ENCODE peak calls at places on chromosomes 2 and 18, in four cellular contexts. One of them, this sample, is unnamed. For H3K27me3, the result is how much of the 10 kb centered on the place peaks cover.

GRCh38 chr18:59660976-59661743 is 36.1 kb downstream of the CCBE1 start:
- DNase-seq in CD4-positive, alpha-beta memory T cell: no peak
- DNase-seq in dorsolateral prefrontal cortex: no peak
- DNase-seq in transverse colon: no peak
- DNase-seq in this sample: no peak

GRCh38 chr2:108570416-108570815 is 36.1 kb downstream of the LIMS1 start:
- DNase-seq in CD4-positive, alpha-beta memory T cell: no peak
- DNase-seq in dorsolateral prefrontal cortex: no peak
- DNase-seq in transverse colon: no peak
- DNase-seq in this sample: no peak

GRCh38 chr2:109384308-109385271 is 229.2 kb downstream of the SEPTIN10 start:
- DNase-seq in CD4-positive, alpha-beta memory T cell: no peak
- DNase-seq in dorsolateral prefrontal cortex: no peak
- DNase-seq in transverse colon: no peak
- DNase-seq in this sample: no peak

GRCh38 chr18:26002375-26002774 is 88.0 kb downstream of the SS18 start:
- DNase-seq in CD4-positive, alpha-beta memory T cell: no peak
- DNase-seq in dorsolateral prefrontal cortex: no peak
- DNase-seq in transverse colon: no peak
- DNase-seq in this sample: no peak

GRCh38 chr2:63993871-63994270 is 25.4 kb downstream of the VPS54 start:
- DNase-seq in CD4-positive, alpha-beta memory T cell: no peak
- DNase-seq in dorsolateral prefrontal cortex: no peak
- DNase-seq in transverse colon: no peak
- DNase-seq in this sample: no peak

GRCh38 chr2:84904717-84905174 is 710 bp upstream of the TMSB10 start:
- DNase-seq in CD4-positive, alpha-beta memory T cell: no peak
- DNase-seq in dorsolateral prefrontal cortex: peak
- DNase-seq in transverse colon: peak
- DNase-seq in this sample: no peak

GRCh38 chr2:28356095-28356911 is 36.4 kb upstream of the FOSL2 start:
- DNase-seq in CD4-positive, alpha-beta memory T cell: peak
- DNase-seq in dorsolateral prefrontal cortex: peak
- DNase-seq in transverse colon: peak
- DNase-seq in this sample: peak

GRCh38 chr2:158904126-158904525 is 64.3 kb upstream of the TANC1 start:
- DNase-seq in CD4-positive, alpha-beta memory T cell: no peak
- DNase-seq in dorsolateral prefrontal cortex: no peak
- DNase-seq in transverse colon: no peak
- DNase-seq in this sample: no peak

GRCh38 chr2:236052926-236053846 is 115.0 kb downstream of the GBX2 start:
- DNase-seq in CD4-positive, alpha-beta memory T cell: no peak
- DNase-seq in dorsolateral prefrontal cortex: no peak
- DNase-seq in transverse colon: no peak
- DNase-seq in this sample: no peak

GRCh38 chr2:238856713-238857567 is 9.1 kb downstream of the TWIST2 start:
- DNase-seq in CD4-positive, alpha-beta memory T cell: no peak
- DNase-seq in dorsolateral prefrontal cortex: no peak
- DNase-seq in transverse colon: no peak
- DNase-seq in this sample: no peak
- H3K27me3 ChIP-seq in CD4-positive, alpha-beta memory T cell: under half
- H3K27me3 ChIP-seq in dorsolateral prefrontal cortex: under half
- H3K27me3 ChIP-seq in transverse colon: under half
- H3K27me3 ChIP-seq in this sample: under half

GRCh38 chr2:234187646-234188174 is 137.2 kb downstream of the SPP2 start:
- DNase-seq in CD4-positive, alpha-beta memory T cell: no peak
- DNase-seq in dorsolateral prefrontal cortex: no peak
- DNase-seq in transverse colon: no peak
- DNase-seq in this sample: no peak
- H3K27me3 ChIP-seq in CD4-positive, alpha-beta memory T cell: under half
- H3K27me3 ChIP-seq in dorsolateral prefrontal cortex: under half
- H3K27me3 ChIP-seq in transverse colon: under half
- H3K27me3 ChIP-seq in this sample: under half

GRCh38 chr2:72934683-72935610 is 17.6 kb downstream of the EMX1 start:
- DNase-seq in CD4-positive, alpha-beta memory T cell: no peak
- DNase-seq in dorsolateral prefrontal cortex: no peak
- DNase-seq in transverse colon: peak
- DNase-seq in this sample: no peak
- H3K27me3 ChIP-seq in CD4-positive, alpha-beta memory T cell: under half
- H3K27me3 ChIP-seq in dorsolateral prefrontal cortex: under half
- H3K27me3 ChIP-seq in transverse colon: under half
- H3K27me3 ChIP-seq in this sample: under half

GRCh38 chr2:54725343-54726099 is 2.1 kb downstream of the EML6 start:
- DNase-seq in CD4-positive, alpha-beta memory T cell: no peak
- DNase-seq in dorsolateral prefrontal cortex: no peak
- DNase-seq in transverse colon: no peak
- DNase-seq in this sample: no peak
- H3K27me3 ChIP-seq in CD4-positive, alpha-beta memory T cell: under half
- H3K27me3 ChIP-seq in dorsolateral prefrontal cortex: under half
- H3K27me3 ChIP-seq in transverse colon: under half
- H3K27me3 ChIP-seq in this sample: under half

GRCh38 chr2:176935543-176936102 is 277.0 kb upstream of the HNRNPA3 start:
- DNase-seq in CD4-positive, alpha-beta memory T cell: no peak
- DNase-seq in dorsolateral prefrontal cortex: no peak
- DNase-seq in transverse colon: no peak
- DNase-seq in this sample: no peak

GRCh38 chr2:176936410-176936809 is 276.2 kb upstream of the HNRNPA3 start:
- DNase-seq in CD4-positive, alpha-beta memory T cell: no peak
- DNase-seq in dorsolateral prefrontal cortex: no peak
- DNase-seq in transverse colon: no peak
- DNase-seq in this sample: no peak

GRCh38 chr2:176934131-176934530 is 278.5 kb upstream of the HNRNPA3 start:
- DNase-seq in CD4-positive, alpha-beta memory T cell: no peak
- DNase-seq in dorsolateral prefrontal cortex: no peak
- DNase-seq in transverse colon: no peak
- DNase-seq in this sample: no peak

GRCh38 chr2:176931588-176932563 is 280.7 kb upstream of the HNRNPA3 start:
- DNase-seq in CD4-positive, alpha-beta memory T cell: peak
- DNase-seq in dorsolateral prefrontal cortex: no peak
- DNase-seq in transverse colon: no peak
- DNase-seq in this sample: no peak

DNA sequence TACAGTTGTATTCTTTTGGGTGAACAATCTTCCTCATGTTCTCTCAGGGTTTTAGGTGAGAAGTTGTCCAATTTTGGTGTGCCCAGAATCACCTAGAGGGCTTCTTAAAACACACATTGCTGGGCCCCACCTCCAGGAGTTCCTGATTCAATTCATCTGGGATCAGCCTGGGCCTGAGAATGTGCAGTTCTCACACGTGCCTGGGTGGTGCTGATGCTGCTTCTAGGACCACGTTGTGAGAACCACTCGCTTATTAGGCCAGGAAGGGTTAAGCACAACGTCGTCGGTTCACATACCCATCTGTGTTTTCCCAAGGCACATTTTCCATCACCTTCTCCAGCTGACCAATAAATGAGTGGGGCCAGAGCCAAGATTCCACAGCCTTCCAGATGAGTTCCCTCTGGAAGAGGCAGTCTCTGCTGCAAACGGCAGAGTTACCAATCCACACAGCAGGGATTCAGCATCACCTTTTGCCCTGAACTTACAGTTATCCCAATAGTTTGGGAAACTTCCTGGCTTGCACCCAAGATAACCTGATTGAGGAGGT is 277.7 kb upstream of the HNRNPA3 start:
- DNase-seq in CD4-positive, alpha-beta memory T cell: no peak
- DNase-seq in dorsolateral prefrontal cortex: no peak
- DNase-seq in transverse colon: no peak
- DNase-seq in this sample: no peak
- H3K27me3 ChIP-seq in CD4-positive, alpha-beta memory T cell: under half
- H3K27me3 ChIP-seq in dorsolateral prefrontal cortex: under half
- H3K27me3 ChIP-seq in transverse colon: under half
- H3K27me3 ChIP-seq in this sample: under half

DNA sequence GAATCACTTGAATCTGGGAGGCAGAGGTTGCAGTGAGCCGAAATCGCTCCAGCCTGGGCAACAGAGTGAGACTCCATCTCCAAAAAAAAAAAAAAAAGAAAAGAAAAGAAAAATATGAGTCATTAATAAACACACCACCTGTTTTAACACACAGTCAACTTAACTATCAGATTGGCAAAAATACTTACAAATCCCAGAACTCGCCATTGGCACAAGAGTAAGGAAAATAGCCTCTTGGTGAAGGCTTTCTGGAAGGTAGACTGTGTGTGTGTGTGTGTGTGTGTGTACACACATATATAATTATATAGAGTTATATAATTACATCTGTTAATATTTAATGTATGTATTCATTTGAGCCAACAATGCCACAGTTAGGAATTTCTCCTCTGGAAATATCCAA is 63.7 kb upstream of the UXS1 start:
- DNase-seq in CD4-positive, alpha-beta memory T cell: no peak
- DNase-seq in dorsolateral prefrontal cortex: no peak
- DNase-seq in transverse colon: no peak
- DNase-seq in this sample: no peak
- H3K27me3 ChIP-seq in CD4-positive, alpha-beta memory T cell: under half
- H3K27me3 ChIP-seq in dorsolateral prefrontal cortex: under half
- H3K27me3 ChIP-seq in transverse colon: under half
- H3K27me3 ChIP-seq in this sample: under half

GRCh38 chr2:71454221-71455010 is 1.1 kb downstream of the DYSF start:
- DNase-seq in CD4-positive, alpha-beta memory T cell: no peak
- DNase-seq in dorsolateral prefrontal cortex: no peak
- DNase-seq in transverse colon: no peak
- DNase-seq in this sample: no peak

GRCh38 chr2:71453404-71454220 is at the start of gene DYSF:
- DNase-seq in CD4-positive, alpha-beta memory T cell: no peak
- DNase-seq in dorsolateral prefrontal cortex: no peak
- DNase-seq in transverse colon: peak
- DNase-seq in this sample: no peak

GRCh38 chr2:71455741-71456569 is 2.6 kb downstream of the DYSF start:
- DNase-seq in CD4-positive, alpha-beta memory T cell: no peak
- DNase-seq in dorsolateral prefrontal cortex: no peak
- DNase-seq in transverse colon: no peak
- DNase-seq in this sample: no peak

GRCh38 chr2:71456617-71457016 is 3.3 kb downstream of the DYSF start:
- DNase-seq in CD4-positive, alpha-beta memory T cell: no peak
- DNase-seq in dorsolateral prefrontal cortex: no peak
- DNase-seq in transverse colon: no peak
- DNase-seq in this sample: no peak

DNA sequence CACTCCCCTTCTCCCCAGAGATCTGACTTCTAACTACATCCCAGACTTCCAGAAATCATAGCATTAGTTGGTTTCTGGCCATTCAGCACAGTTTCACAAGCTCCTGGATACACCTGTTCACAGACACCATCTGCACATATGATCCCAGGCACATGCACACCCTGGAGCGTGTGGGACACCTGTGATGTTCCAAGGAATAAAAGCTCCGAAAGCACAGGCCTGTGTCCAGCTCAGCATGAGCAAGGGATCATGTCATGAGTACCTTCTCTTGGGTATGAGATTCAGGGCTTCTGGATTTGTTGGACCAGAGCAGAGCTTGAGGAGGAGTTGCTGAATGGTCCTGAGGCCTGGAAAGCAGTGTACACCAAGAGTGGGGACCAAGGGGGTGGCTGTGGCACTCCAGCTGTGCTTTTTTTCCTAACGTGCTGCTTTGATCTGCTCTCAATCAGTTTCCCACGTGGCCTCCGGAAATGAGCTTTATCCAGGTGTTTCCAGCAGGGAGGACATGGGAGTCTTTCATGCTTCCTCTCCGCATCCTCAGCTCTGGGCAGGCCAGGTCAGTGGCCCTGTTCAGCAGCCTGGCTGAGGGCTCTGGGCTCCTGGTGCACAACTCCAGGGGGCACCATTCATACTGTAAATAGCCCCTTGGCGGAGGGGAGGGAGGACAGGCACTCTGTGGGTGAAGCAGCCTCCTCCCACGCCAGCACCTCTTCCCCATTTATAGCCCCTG is 1.8 kb downstream of the DYSF start:
- DNase-seq in CD4-positive, alpha-beta memory T cell: no peak
- DNase-seq in dorsolateral prefrontal cortex: no peak
- DNase-seq in transverse colon: no peak
- DNase-seq in this sample: no peak
- H3K27me3 ChIP-seq in CD4-positive, alpha-beta memory T cell: under half
- H3K27me3 ChIP-seq in dorsolateral prefrontal cortex: under half
- H3K27me3 ChIP-seq in transverse colon: under half
- H3K27me3 ChIP-seq in this sample: under half

DNA sequence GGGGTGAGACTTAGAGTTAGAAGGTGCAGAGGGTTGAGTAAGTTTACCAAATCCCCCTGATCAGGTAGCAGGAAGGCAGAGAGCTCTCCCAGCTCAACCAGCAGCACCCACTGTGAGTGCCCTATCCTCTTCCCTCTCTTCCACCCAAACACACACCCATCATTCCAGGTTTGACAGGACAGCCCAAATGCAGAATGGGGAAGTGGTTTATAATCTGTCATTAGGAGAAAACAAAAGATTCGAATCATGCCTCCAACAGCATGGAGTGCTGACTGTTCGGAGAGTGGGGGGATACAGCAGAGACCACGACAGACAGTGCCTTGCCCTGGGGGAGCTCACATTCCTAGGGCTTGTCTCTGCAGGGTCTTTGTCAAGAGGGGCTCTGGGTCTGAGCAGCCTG is 11.7 kb downstream of the CXCR2 start:
- DNase-seq in CD4-positive, alpha-beta memory T cell: no peak
- DNase-seq in dorsolateral prefrontal cortex: no peak
- DNase-seq in transverse colon: no peak
- DNase-seq in this sample: no peak
- H3K27me3 ChIP-seq in CD4-positive, alpha-beta memory T cell: under half
- H3K27me3 ChIP-seq in dorsolateral prefrontal cortex: under half
- H3K27me3 ChIP-seq in transverse colon: under half
- H3K27me3 ChIP-seq in this sample: under half

DNA sequence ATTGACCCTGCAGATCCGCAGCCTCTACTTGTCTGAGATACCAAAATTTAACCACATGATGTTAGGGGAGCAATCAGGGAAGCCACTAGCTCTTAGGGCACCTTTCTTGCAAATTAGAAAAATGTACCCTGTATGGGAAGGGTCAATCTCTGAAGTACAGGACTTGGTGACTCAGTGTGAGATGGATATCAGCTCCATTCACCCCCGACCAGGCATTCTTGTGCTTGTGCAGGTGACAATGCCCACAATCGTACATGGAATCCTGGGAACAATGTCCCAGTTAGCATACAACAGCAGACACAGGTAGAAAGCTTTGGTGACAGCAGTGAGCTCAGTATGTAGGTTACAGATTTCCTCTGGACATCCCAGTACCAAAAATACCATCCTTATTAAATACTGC is 137.7 kb upstream of the ITGB6 start:
- DNase-seq in CD4-positive, alpha-beta memory T cell: no peak
- DNase-seq in dorsolateral prefrontal cortex: no peak
- DNase-seq in transverse colon: no peak
- DNase-seq in this sample: no peak
- H3K27me3 ChIP-seq in CD4-positive, alpha-beta memory T cell: under half
- H3K27me3 ChIP-seq in dorsolateral prefrontal cortex: under half
- H3K27me3 ChIP-seq in transverse colon: under half
- H3K27me3 ChIP-seq in this sample: under half

GRCh38 chr2:70892750-70893149 is 43.0 kb upstream of the ATP6V1B1 start:
- DNase-seq in CD4-positive, alpha-beta memory T cell: no peak
- DNase-seq in dorsolateral prefrontal cortex: no peak
- DNase-seq in transverse colon: no peak
- DNase-seq in this sample: no peak
- H3K27me3 ChIP-seq in CD4-positive, alpha-beta memory T cell: under half
- H3K27me3 ChIP-seq in dorsolateral prefrontal cortex: half or more
- H3K27me3 ChIP-seq in transverse colon: half or more
- H3K27me3 ChIP-seq in this sample: under half

This sample was measured in effector memory CD4-positive, alpha-beta T cell.